ENCODE peak calls at places on chromosomes 4 and X, in six cellular contexts. K is IMR-90, D is HEK293T, A is HepG2, X is A549, U is K562. T is an unnamed sample.

GRCh38 chrX:31445542-31445941 is 373.7 kb upstream of the FTHL17 start:
- DNase-seq in K (no peak), D (no peak), A (no peak), X (no peak), U (no peak), T (no peak)

GRCh38 chr4:187666634-187667033 is 328.9 kb upstream of the ZFP42 start:
- DNase-seq in K (peak; percentile 38), D (no peak), A (no peak), X (no peak), U (no peak), T (no peak)

GRCh38 chr4:51831133-51831532 is 11.8 kb upstream of the DCUN1D4 start:
- DNase-seq in K (peak; percentile 51), D (peak; percentile 38), A (peak; percentile 46), X (no peak), U (peak; percentile 72), T (no peak)

GRCh38 chrX:56800801-56801200 is 71.8 kb downstream of the NBDY start:
- DNase-seq in K (no peak), D (no peak), A (no peak), X (no peak), U (peak; percentile 16), T (no peak)

GRCh38 chr4:102007959-102008425 is 217.5 kb downstream of the BANK1 start:
- DNase-seq in K (no peak), D (no peak), A (no peak), X (no peak), U (no peak), T (no peak)

GRCh38 chr4:137707626-137708025 is 175.3 kb upstream of the PCDH18 start:
- DNase-seq in K (peak; percentile 60), D (no peak), A (no peak), X (no peak), U (no peak), T (no peak)

GRCh38 chrX:44400588-44400987 is 57.1 kb upstream of the EFHC2 start:
- DNase-seq in K (peak; percentile 96), D (no peak), A (no peak), X (no peak), U (peak; percentile 46), T (no peak)

GRCh38 chr4:66016240-66016639 is 346.0 kb upstream of the EPHA5 start:
- DNase-seq in K (no peak), D (no peak), A (peak; percentile 64), X (no peak), U (no peak), T (no peak)

GRCh38 chr4:103091601-103092223 is 7.9 kb downstream of the BDH2 start:
- DNase-seq in K (peak; percentile 79), D (peak; percentile 26), A (peak; percentile 72), X (no peak), U (peak; percentile 72), T (peak; percentile 59)

GRCh38 chr4:164948943-164949342 is 28.5 kb downstream of the TRIM61 start:
- DNase-seq in K (no peak), D (no peak), A (no peak), X (no peak), U (no peak), T (no peak)

GRCh38 chrX:56289449-56289848 is 57.3 kb downstream of the KLF8 start:
- DNase-seq in K (no peak), D (no peak), A (no peak), X (no peak), U (no peak), T (no peak)

GRCh38 chrX:51456814-51457213 is 39.6 kb downstream of the NUDT11 start:
- DNase-seq in K (no peak), D (no peak), A (peak; percentile 0), X (no peak), U (peak; percentile 2), T (no peak)

GRCh38 chr4:76074995-76075600 is 589 bp downstream of the ART3 start:
- DNase-seq in K (no peak), D (no peak), A (no peak), X (no peak), U (no peak), T (no peak)

GRCh38 chrX:51459125-51459524 is 37.3 kb downstream of the NUDT11 start:
- DNase-seq in K (peak; percentile 13), D (peak; percentile 7), A (peak; percentile 3), X (no peak), U (peak; percentile 54), T (no peak)

GRCh38 chrX:136646602-136647239 is 1.2 kb upstream of the CD40LG start:
- DNase-seq in K (no peak), D (no peak), A (no peak), X (no peak), U (no peak), T (no peak)

GRCh38 chrX:68883800-68884199 is 55.0 kb downstream of the EFNB1 start:
- DNase-seq in K (no peak), D (no peak), A (no peak), X (no peak), U (no peak), T (no peak)
- TF ChIP-seq BHLHE40 in K (no peak), D (no peak), A (no peak), X (no peak), U (no peak), T (no peak)

GRCh38 chr4:653831-654525 is 20.1 kb downstream of the ATP5ME start:
- DNase-seq in K (no peak), D (no peak), A (no peak), X (no peak), U (no peak), T (no peak)

GRCh38 chr4:655735-656151 is 18.3 kb downstream of the ATP5ME start:
- DNase-seq in K (no peak), D (no peak), A (no peak), X (no peak), U (no peak), T (no peak)

GRCh38 chr4:654526-654845 is 19.6 kb downstream of the ATP5ME start:
- DNase-seq in K (no peak), D (no peak), A (no peak), X (no peak), U (no peak), T (no peak)

GRCh38 chr4:656651-657337 is 17.3 kb downstream of the ATP5ME start:
- DNase-seq in K (no peak), D (no peak), A (peak; percentile 38), X (no peak), U (no peak), T (no peak)

DNA sequence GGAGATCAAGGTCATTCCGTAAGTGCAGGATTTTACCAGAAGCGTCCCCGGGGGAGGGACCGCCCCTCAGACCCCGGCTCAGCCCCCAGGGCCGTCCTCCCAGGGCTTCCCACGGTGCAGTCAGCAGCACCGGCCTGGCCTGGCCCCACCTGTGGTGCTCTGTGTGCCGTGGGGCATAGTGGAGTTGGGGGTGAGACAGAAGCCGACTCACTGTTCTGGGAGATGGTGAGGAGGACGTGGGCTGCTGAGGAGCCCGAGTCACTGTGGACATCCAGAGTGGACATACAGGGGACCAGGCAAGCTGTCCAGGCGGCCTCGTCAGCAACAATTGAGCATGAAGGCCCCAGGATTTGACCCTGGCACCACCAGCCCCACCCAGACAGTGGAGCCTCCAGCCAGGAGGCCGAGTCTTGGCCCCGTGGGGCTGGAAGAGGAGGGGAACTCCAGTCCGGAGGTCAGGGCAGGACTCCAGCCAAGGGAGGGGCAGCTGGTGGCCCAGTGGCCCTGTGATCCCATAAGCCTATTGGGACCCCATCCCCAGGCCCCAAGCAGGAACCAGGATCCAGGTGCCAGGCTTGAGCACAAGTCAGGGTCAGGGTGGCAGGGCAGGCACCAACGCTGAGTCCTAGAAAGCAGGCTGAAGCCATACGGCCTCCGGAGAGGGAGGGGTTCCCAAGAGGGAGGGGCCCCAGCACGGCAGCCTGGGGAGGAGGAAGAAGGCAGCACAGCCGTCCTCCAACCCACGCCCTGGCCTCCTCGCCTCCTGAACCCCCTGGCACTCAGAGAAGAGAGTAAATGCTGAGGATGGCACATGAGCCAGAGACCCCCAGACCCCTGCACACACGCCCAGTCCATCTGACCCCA is 19.0 kb downstream of the ATP5ME start:
- DNase-seq in K (no peak), D (no peak), A (no peak), X (no peak), U (no peak), T (no peak)
- TF ChIP-seq BHLHE40 in K (no peak), D (no peak), A (no peak), X (no peak), U (no peak), T (no peak)

DNA sequence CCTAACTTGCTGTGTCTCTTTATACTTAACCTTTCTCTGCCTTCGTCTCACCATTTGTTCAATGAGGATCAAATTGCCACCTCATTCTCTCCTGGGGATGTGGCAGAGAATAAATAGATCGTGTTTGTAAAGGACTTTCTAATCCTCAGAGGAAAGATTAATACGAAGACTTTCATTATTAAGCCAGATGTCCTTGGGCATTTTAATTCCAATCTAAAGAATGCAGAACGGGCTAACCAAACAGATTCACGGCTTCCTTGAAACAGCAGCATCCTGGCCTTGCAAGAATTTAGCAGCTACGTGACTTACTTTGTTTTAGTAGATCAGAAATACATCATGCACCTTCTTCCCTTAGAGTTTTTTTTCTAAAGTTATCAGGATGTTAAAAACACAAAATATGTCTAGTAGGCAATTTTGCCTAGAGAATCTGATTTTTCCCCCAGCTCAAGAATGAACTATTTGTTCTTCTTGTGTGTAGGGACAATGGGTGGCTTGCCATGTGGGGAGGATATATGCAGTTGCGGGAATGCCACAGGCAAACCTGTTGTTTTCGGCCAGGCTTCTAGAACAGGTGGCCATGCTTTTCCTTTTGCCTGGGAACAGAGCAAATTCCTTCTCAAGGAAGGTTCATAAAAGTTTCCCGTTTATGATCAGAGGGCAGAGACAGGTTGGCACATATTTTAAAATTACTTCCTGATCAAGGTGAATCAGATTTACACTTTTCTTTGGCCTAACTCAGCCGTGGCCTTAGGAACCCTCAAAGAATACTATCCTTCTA is 3.0 kb downstream of the MID1 start:
- DNase-seq in K (no peak), D (no peak), A (no peak), X (no peak), U (no peak), T (no peak)
- TF ChIP-seq BHLHE40 in K (no peak), D (no peak), A (no peak), X (no peak), U (no peak), T (no peak)

GRCh38 chrX:131747173-131747572 is 203.3 kb downstream of the OR13H1 start:
- DNase-seq in K (peak; percentile 90), D (no peak), A (no peak), X (peak; percentile 62), U (no peak), T (peak; percentile 98)
- TF ChIP-seq BHLHE40 in K (no peak), D (no peak), A (no peak), X (no peak), U (no peak), T (peak; percentile 7)

DNA sequence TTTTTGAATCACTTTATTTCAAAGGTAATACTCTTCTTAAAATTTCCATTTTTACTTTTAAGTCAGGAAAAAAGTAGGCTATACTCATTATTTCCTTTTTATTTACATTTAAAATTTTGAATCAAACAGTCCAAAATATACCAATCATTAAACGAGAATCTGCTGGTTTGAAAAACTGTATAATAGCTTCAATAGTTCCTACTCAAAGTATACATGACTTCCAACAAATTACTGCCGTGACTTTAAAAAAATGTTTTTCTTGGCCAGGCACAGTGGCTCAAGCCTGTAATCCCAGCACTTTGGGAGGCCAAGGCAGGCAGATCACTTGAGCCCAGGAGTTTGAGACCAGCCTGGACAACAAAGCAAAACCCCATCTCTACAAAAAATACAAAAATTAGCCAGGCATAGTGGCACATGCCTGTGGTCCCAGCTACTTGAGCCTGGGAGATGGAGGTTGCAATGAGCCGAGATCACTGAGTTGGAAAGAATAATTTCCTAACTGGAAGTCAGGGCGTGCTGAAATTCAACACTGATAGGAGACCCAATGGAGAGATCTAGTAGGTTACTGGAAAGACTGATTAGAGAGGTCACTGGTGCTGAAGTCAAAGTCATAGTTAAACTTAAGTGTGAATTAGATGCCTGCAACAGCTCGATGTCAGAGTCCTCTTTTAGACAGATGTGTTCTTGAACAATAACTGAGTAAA is 9.0 kb downstream of the KLHL8 start:
- DNase-seq in K (no peak), D (no peak), A (no peak), X (no peak), U (no peak), T (no peak)
- TF ChIP-seq BHLHE40 in K (no peak), D (no peak), A (no peak), X (no peak), U (no peak), T (no peak)